ENCODE peak calls at places on chromosome 1, in five cellular contexts. M, N, W, X and H are unnamed samples.

GRCh38 chr1:153945131-153945794 is 1.3 kb downstream of the DENND4B start:
- DNase-seq in W (peak; percentile 81), N (peak; percentile 62), X (no peak), M (peak; percentile 46), H (no peak)

GRCh38 chr1:81543764-81544163 is 257.0 kb upstream of the ADGRL2 start:
- DNase-seq in M (no peak), X (no peak), W (no peak), N (no peak), H (no peak)

GRCh38 chr1:248818505-248819374 is 7.0 kb downstream of the SH3BP5L start:
- DNase-seq in N (no peak), X (no peak), W (no peak), M (no peak), H (no peak)

GRCh38 chr1:152359906-152360305 is at the start of gene FLG2:
- DNase-seq in W (no peak), X (no peak), M (no peak), N (no peak), H (no peak)

GRCh38 chr1:229857585-229857984 is 209.5 kb upstream of the GALNT2 start:
- DNase-seq in N (peak; percentile 64), M (no peak), W (no peak), X (no peak), H (no peak)

GRCh38 chr1:3314561-3315271 is 139.7 kb upstream of the ARHGEF16 start:
- DNase-seq in X (no peak), W (no peak), N (peak; percentile 86), M (no peak), H (no peak)

GRCh38 chr1:182599339-182599738 is 4.8 kb downstream of the RGS16 start:
- DNase-seq in X (no peak), M (no peak), W (no peak), N (no peak), H (no peak)

GRCh38 chr1:9595156-9595967 is 6.7 kb downstream of the TMEM201 start:
- DNase-seq in M (no peak), N (no peak), W (no peak), X (no peak), H (no peak)